ENCODE peak calls at places on chromosomes 3 and 15, in four cellular contexts. One of them, this sample, is unnamed.

GRCh38 chr3:128931046-128931445 is 51.6 kb downstream of the ACAD9 start:
- DNase-seq in neuronal stem cell: no peak
- DNase-seq in H9: peak
- DNase-seq in IMR-90: no peak
- DNase-seq in this sample: no peak

GRCh38 chr15:90402230-90402629 is 14.2 kb downstream of the IQGAP1 start:
- DNase-seq in H9: no peak
- DNase-seq in IMR-90: peak
- DNase-seq in neuronal stem cell: no peak
- DNase-seq in this sample: peak

GRCh38 chr15:39684215-39684614 is 98.4 kb downstream of the FSIP1 start:
- DNase-seq in H9: no peak
- DNase-seq in neuronal stem cell: no peak
- DNase-seq in IMR-90: no peak
- DNase-seq in this sample: no peak

GRCh38 chr3:140902791-140903190 is 38.8 kb upstream of the SLC25A36 start:
- DNase-seq in IMR-90: no peak
- DNase-seq in neuronal stem cell: no peak
- DNase-seq in H9: no peak
- DNase-seq in this sample: no peak

GRCh38 chr3:133441867-133442270 is 42.0 kb downstream of the BFSP2 start:
- DNase-seq in neuronal stem cell: no peak
- DNase-seq in H9: no peak
- DNase-seq in IMR-90: no peak
- DNase-seq in this sample: peak

GRCh38 chr3:109927161-109927560 is 589.8 kb upstream of the DPPA4 start:
- DNase-seq in H9: no peak
- DNase-seq in IMR-90: peak
- DNase-seq in neuronal stem cell: no peak
- DNase-seq in this sample: peak

GRCh38 chr3:138493804-138494606 is 59.6 kb downstream of the ESYT3 start:
- DNase-seq in neuronal stem cell: no peak
- DNase-seq in IMR-90: peak
- DNase-seq in H9: no peak
- DNase-seq in this sample: peak

GRCh38 chr15:99016680-99017321 is 9.2 kb upstream of the PGPEP1L start:
- DNase-seq in IMR-90: peak
- DNase-seq in neuronal stem cell: no peak
- DNase-seq in H9: no peak
- DNase-seq in this sample: peak

GRCh38 chr3:65500398-65501306 is 538.1 kb downstream of the MAGI1 start:
- DNase-seq in neuronal stem cell: no peak
- DNase-seq in IMR-90: no peak
- DNase-seq in H9: no peak
- DNase-seq in this sample: no peak

GRCh38 chr15:47917881-47918280 is 200.6 kb downstream of the SEMA6D start:
- DNase-seq in neuronal stem cell: no peak
- DNase-seq in H9: no peak
- DNase-seq in IMR-90: no peak
- DNase-seq in this sample: no peak

GRCh38 chr3:195149292-195149691 is 121.7 kb downstream of the XXYLT1 start:
- DNase-seq in neuronal stem cell: no peak
- DNase-seq in IMR-90: no peak
- DNase-seq in H9: no peak
- DNase-seq in this sample: no peak

GRCh38 chr3:102189564-102190339 is 245.1 kb upstream of the ZPLD1 start:
- DNase-seq in H9: no peak
- DNase-seq in IMR-90: peak
- DNase-seq in neuronal stem cell: no peak
- DNase-seq in this sample: no peak

GRCh38 chr3:47583320-47584075 is 4.8 kb upstream of the CSPG5 start:
- DNase-seq in IMR-90: peak
- DNase-seq in H9: peak
- DNase-seq in neuronal stem cell: no peak
- DNase-seq in this sample: peak

GRCh38 chr3:50274371-50275104 is 4.3 kb upstream of the LSMEM2 start:
- DNase-seq in IMR-90: peak
- DNase-seq in H9: peak
- DNase-seq in neuronal stem cell: no peak
- DNase-seq in this sample: peak

GRCh38 chr3:50271314-50272072 is 2.5 kb downstream of the SEMA3B start:
- DNase-seq in H9: no peak
- DNase-seq in neuronal stem cell: no peak
- DNase-seq in IMR-90: no peak
- DNase-seq in this sample: no peak

GRCh38 chr3:50273689-50274065 is 4.7 kb downstream of the SEMA3B start:
- DNase-seq in neuronal stem cell: no peak
- DNase-seq in IMR-90: no peak
- DNase-seq in H9: no peak
- DNase-seq in this sample: no peak

GRCh38 chr3:50270841-50271240 is 1.9 kb downstream of the SEMA3B start:
- DNase-seq in neuronal stem cell: no peak
- DNase-seq in IMR-90: no peak
- DNase-seq in H9: no peak
- DNase-seq in this sample: no peak

DNA sequence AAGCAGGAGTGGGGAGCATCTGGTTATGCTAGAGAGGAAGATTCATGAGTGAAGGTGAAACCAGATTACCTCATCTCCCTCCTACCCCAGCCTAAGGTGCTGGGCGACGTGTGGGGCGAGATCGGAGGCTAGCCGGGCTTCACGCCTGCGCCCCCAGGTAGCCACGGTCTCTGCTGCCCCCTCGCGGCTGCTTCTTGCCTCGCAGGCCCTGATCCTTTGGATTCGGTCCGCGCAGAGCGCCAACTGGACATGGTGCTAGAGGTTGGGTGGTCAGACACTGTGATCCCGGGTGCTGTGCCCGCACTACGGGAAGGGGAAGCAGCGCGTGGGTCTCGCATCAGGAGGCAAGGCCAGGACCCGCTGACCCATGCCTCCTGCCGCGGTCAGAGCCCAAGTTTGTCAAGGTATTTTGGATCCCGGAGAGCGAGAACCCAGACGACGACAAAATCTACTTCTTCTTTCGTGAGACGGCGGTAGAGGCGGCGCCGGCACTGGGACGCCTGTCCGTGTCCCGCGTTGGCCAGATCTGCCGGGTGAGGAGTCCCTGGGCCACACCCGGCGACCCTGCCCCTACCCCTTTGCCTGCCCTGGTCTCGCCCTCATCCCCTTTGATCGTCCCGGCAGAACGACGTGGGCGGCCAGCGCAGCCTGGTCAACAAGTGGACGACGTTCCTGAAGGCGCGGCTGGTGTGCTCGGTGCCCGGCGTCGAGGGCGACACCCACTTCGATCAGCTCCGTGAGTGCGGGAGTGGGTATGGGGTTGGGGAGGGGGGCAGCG is 4.2 kb downstream of the SEMA3B start:
- DNase-seq in IMR-90: peak
- DNase-seq in H9: peak
- DNase-seq in neuronal stem cell: peak
- DNase-seq in this sample: peak
- H4K8ac ChIP-seq in IMR-90: peak
- H4K8ac ChIP-seq in H9: no peak
- H4K8ac ChIP-seq in neuronal stem cell: no peak
- H4K8ac ChIP-seq in this sample: peak

GRCh38 chr3:83003917-83004316 is 1242.5 kb upstream of the GBE1 start:
- DNase-seq in IMR-90: no peak
- DNase-seq in neuronal stem cell: no peak
- DNase-seq in H9: no peak
- DNase-seq in this sample: no peak

GRCh38 chr3:83002869-83003445 is 1241.5 kb upstream of the GBE1 start:
- DNase-seq in neuronal stem cell: no peak
- DNase-seq in H9: no peak
- DNase-seq in IMR-90: no peak
- DNase-seq in this sample: no peak

GRCh38 chr3:82999777-83000176 is 1238.3 kb upstream of the GBE1 start:
- DNase-seq in H9: no peak
- DNase-seq in neuronal stem cell: no peak
- DNase-seq in IMR-90: no peak
- DNase-seq in this sample: no peak
- H2AFZ ChIP-seq in H9: no peak
- H2AFZ ChIP-seq in neuronal stem cell: no peak
- H2AFZ ChIP-seq in IMR-90: no peak
- H2AFZ ChIP-seq in this sample: no peak

GRCh38 chr3:17811633-17812032 is 69.2 kb upstream of the TBC1D5 start:
- DNase-seq in neuronal stem cell: no peak
- DNase-seq in IMR-90: peak
- DNase-seq in H9: no peak
- DNase-seq in this sample: no peak

GRCh38 chr3:17820275-17820674 is 77.8 kb upstream of the TBC1D5 start:
- DNase-seq in neuronal stem cell: no peak
- DNase-seq in IMR-90: no peak
- DNase-seq in H9: no peak
- DNase-seq in this sample: peak

GRCh38 chr3:17823039-17823438 is 80.6 kb upstream of the TBC1D5 start:
- DNase-seq in neuronal stem cell: no peak
- DNase-seq in IMR-90: no peak
- DNase-seq in H9: no peak
- DNase-seq in this sample: no peak

GRCh38 chr3:17820704-17821103 is 78.3 kb upstream of the TBC1D5 start:
- DNase-seq in neuronal stem cell: no peak
- DNase-seq in H9: no peak
- DNase-seq in IMR-90: no peak
- DNase-seq in this sample: peak

GRCh38 chr3:17817545-17817944 is 75.1 kb upstream of the TBC1D5 start:
- DNase-seq in neuronal stem cell: no peak
- DNase-seq in IMR-90: no peak
- DNase-seq in H9: no peak
- DNase-seq in this sample: no peak
- H3K27ac ChIP-seq in neuronal stem cell: no peak
- H3K27ac ChIP-seq in IMR-90: no peak
- H3K27ac ChIP-seq in H9: no peak
- H3K27ac ChIP-seq in this sample: no peak

GRCh38 chr15:101294731-101295606 is at the start of gene SNRPA1:
- DNase-seq in neuronal stem cell: peak
- DNase-seq in IMR-90: peak
- DNase-seq in H9: peak
- DNase-seq in this sample: peak
- H4K8ac ChIP-seq in neuronal stem cell: no peak
- H4K8ac ChIP-seq in IMR-90: peak
- H4K8ac ChIP-seq in H9: no peak
- H4K8ac ChIP-seq in this sample: peak

GRCh38 chr15:79050341-79050740 is 40.2 kb downstream of the RASGRF1 start:
- DNase-seq in neuronal stem cell: no peak
- DNase-seq in IMR-90: no peak
- DNase-seq in H9: no peak
- DNase-seq in this sample: no peak
- H2AFZ ChIP-seq in neuronal stem cell: no peak
- H2AFZ ChIP-seq in IMR-90: no peak
- H2AFZ ChIP-seq in H9: no peak
- H2AFZ ChIP-seq in this sample: no peak

DNA sequence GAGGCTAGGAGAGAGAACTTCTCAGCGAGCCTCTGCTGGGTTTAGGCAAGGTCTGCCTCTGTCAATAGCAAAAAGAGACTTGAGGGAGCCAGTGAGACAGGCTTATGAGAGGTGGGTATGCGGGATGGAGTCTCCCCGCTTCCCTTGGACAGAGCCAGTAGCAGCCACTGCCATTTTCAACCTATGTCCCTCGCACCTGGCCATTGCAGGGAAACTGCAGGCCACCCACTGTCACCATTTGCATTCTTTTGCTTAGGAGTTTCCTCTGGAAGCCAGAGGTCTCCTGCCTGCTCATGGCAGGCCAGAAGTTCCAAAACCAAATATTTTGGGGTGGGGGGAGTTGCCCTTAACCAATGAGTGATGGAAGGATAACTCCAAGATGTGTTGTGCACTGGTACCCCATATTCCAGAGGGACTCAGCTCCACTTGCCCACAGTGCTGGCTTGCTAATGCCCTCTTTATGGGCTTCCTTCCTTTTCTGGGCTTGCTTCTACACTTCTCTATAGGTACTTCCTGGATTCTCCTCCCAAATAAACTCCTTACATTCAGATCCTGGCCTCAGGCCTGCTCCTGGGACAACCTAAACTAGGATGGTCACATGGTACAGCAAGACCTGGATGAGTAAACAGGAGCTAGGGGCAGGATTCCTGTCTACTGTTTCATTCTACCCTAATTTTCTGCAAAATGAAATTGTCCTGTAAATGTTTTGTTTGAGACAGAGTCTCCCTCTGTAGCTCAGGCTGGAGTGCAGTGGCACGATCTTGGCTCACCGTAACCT is 108.9 kb upstream of the PROK2 start:
- DNase-seq in IMR-90: no peak
- DNase-seq in neuronal stem cell: no peak
- DNase-seq in H9: peak
- DNase-seq in this sample: no peak
- H3K27ac ChIP-seq in IMR-90: no peak
- H3K27ac ChIP-seq in neuronal stem cell: no peak
- H3K27ac ChIP-seq in H9: no peak
- H3K27ac ChIP-seq in this sample: no peak

GRCh38 chr3:24341668-24342067 is 153.0 kb downstream of the THRB start:
- DNase-seq in neuronal stem cell: no peak
- DNase-seq in H9: no peak
- DNase-seq in IMR-90: no peak
- DNase-seq in this sample: peak
- H4K8ac ChIP-seq in neuronal stem cell: no peak
- H4K8ac ChIP-seq in H9: no peak
- H4K8ac ChIP-seq in IMR-90: no peak
- H4K8ac ChIP-seq in this sample: peak

GRCh38 chr3:15872807-15873206 is 75.0 kb upstream of the ANKRD28 start:
- DNase-seq in H9: no peak
- DNase-seq in neuronal stem cell: no peak
- DNase-seq in IMR-90: no peak
- DNase-seq in this sample: no peak

GRCh38 chr3:15876669-15877068 is 78.9 kb upstream of the ANKRD28 start:
- DNase-seq in IMR-90: no peak
- DNase-seq in H9: no peak
- DNase-seq in neuronal stem cell: no peak
- DNase-seq in this sample: no peak

GRCh38 chr3:15877813-15878212 is 80.0 kb upstream of the ANKRD28 start:
- DNase-seq in neuronal stem cell: no peak
- DNase-seq in IMR-90: no peak
- DNase-seq in H9: no peak
- DNase-seq in this sample: no peak

GRCh38 chr3:15873415-15873814 is 75.6 kb upstream of the ANKRD28 start:
- DNase-seq in neuronal stem cell: no peak
- DNase-seq in H9: no peak
- DNase-seq in IMR-90: no peak
- DNase-seq in this sample: no peak

GRCh38 chr3:15875016-15875689 is 77.4 kb upstream of the ANKRD28 start:
- DNase-seq in IMR-90: peak
- DNase-seq in neuronal stem cell: no peak
- DNase-seq in H9: no peak
- DNase-seq in this sample: peak
- H2AFZ ChIP-seq in IMR-90: peak
- H2AFZ ChIP-seq in neuronal stem cell: no peak
- H2AFZ ChIP-seq in H9: no peak
- H2AFZ ChIP-seq in this sample: no peak

GRCh38 chr3:76264496-76264895 is 479.1 kb upstream of the ZNF717 start:
- DNase-seq in H9: no peak
- DNase-seq in IMR-90: no peak
- DNase-seq in neuronal stem cell: no peak
- DNase-seq in this sample: no peak
- H3K27ac ChIP-seq in H9: no peak
- H3K27ac ChIP-seq in IMR-90: no peak
- H3K27ac ChIP-seq in neuronal stem cell: no peak
- H3K27ac ChIP-seq in this sample: no peak

GRCh38 chr3:88573472-88573871 is 423.7 kb downstream of the C3orf38 start:
- DNase-seq in IMR-90: no peak
- DNase-seq in H9: no peak
- DNase-seq in neuronal stem cell: no peak
- DNase-seq in this sample: no peak
- H4K8ac ChIP-seq in IMR-90: no peak
- H4K8ac ChIP-seq in H9: no peak
- H4K8ac ChIP-seq in neuronal stem cell: no peak
- H4K8ac ChIP-seq in this sample: no peak